ENCODE peak calls at places on chromosomes 3 and 15, in four cellular contexts. One of them, this sample, is unnamed.

GRCh38 chr3:149021830-149022229 is 30.5 kb downstream of the GYG1 start:
- DNase-seq in endothelial cell: no peak
- DNase-seq in astrocyte of the spinal cord: no peak
- DNase-seq in HCEC 1CT: no peak
- DNase-seq in this sample: no peak

GRCh38 chr15:34721802-34722795 is 32.7 kb downstream of the GJD2 start:
- DNase-seq in endothelial cell: peak; percentile 22
- DNase-seq in HCEC 1CT: peak; percentile 70
- DNase-seq in astrocyte of the spinal cord: peak; percentile 17
- DNase-seq in this sample: peak; percentile 32

GRCh38 chr3:99471353-99472323 is 166.8 kb upstream of the COL8A1 start:
- DNase-seq in HCEC 1CT: no peak
- DNase-seq in astrocyte of the spinal cord: no peak
- DNase-seq in endothelial cell: no peak
- DNase-seq in this sample: no peak

GRCh38 chr15:61049003-61049402 is 180.1 kb downstream of the RORA start:
- DNase-seq in astrocyte of the spinal cord: no peak
- DNase-seq in endothelial cell: no peak
- DNase-seq in HCEC 1CT: no peak
- DNase-seq in this sample: no peak

GRCh38 chr3:112500621-112501020 is 1.3 kb upstream of the BTLA start:
- DNase-seq in endothelial cell: no peak
- DNase-seq in HCEC 1CT: no peak
- DNase-seq in astrocyte of the spinal cord: no peak
- DNase-seq in this sample: no peak

GRCh38 chr3:70930066-70930465 is 617.6 kb upstream of the MDFIC2 start:
- DNase-seq in astrocyte of the spinal cord: no peak
- DNase-seq in endothelial cell: no peak
- DNase-seq in HCEC 1CT: no peak
- DNase-seq in this sample: no peak

GRCh38 chr3:12752803-12753202 is 6.3 kb downstream of the TMEM40 start:
- DNase-seq in astrocyte of the spinal cord: no peak
- DNase-seq in endothelial cell: no peak
- DNase-seq in HCEC 1CT: peak; percentile 6
- DNase-seq in this sample: no peak

GRCh38 chr15:33985287-33985686 is 17.0 kb downstream of the CHRM5 start:
- DNase-seq in endothelial cell: no peak
- DNase-seq in HCEC 1CT: peak; percentile 42
- DNase-seq in astrocyte of the spinal cord: peak; percentile 93
- DNase-seq in this sample: peak; percentile 74

GRCh38 chr15:98855815-98856539 is 151.6 kb downstream of the PGPEP1L start:
- DNase-seq in endothelial cell: no peak
- DNase-seq in astrocyte of the spinal cord: no peak
- DNase-seq in HCEC 1CT: no peak
- DNase-seq in this sample: no peak

GRCh38 chr15:66089049-66089448 is 164.5 kb downstream of the MEGF11 start:
- DNase-seq in endothelial cell: no peak
- DNase-seq in astrocyte of the spinal cord: no peak
- DNase-seq in HCEC 1CT: no peak
- DNase-seq in this sample: no peak

GRCh38 chr3:53153914-53154434 is 7.0 kb upstream of the PRKCD start:
- DNase-seq in HCEC 1CT: no peak
- DNase-seq in astrocyte of the spinal cord: no peak
- DNase-seq in endothelial cell: no peak
- DNase-seq in this sample: no peak

GRCh38 chr3:52526151-52526561 is 7.5 kb downstream of the NT5DC2 start:
- DNase-seq in endothelial cell: no peak
- DNase-seq in astrocyte of the spinal cord: no peak
- DNase-seq in HCEC 1CT: no peak
- DNase-seq in this sample: no peak

GRCh38 chr3:153293222-153293621 is 131.2 kb downstream of the RAP2B start:
- DNase-seq in astrocyte of the spinal cord: peak; percentile 54
- DNase-seq in HCEC 1CT: peak; percentile 54
- DNase-seq in endothelial cell: no peak
- DNase-seq in this sample: peak; percentile 34

GRCh38 chr3:168223085-168223484 is 127.4 kb upstream of the GOLIM4 start:
- DNase-seq in HCEC 1CT: no peak
- DNase-seq in astrocyte of the spinal cord: no peak
- DNase-seq in endothelial cell: no peak
- DNase-seq in this sample: no peak

GRCh38 chr15:69067296-69067695 is 52.8 kb downstream of the NOX5 start:
- DNase-seq in endothelial cell: no peak
- DNase-seq in HCEC 1CT: no peak
- DNase-seq in astrocyte of the spinal cord: no peak
- DNase-seq in this sample: no peak

GRCh38 chr3:54533856-54534255 is 394.0 kb downstream of the LRTM1 start:
- DNase-seq in astrocyte of the spinal cord: no peak
- DNase-seq in HCEC 1CT: no peak
- DNase-seq in endothelial cell: no peak
- DNase-seq in this sample: no peak

GRCh38 chr3:15557511-15557946 is 36.0 kb upstream of the COLQ start:
- DNase-seq in endothelial cell: peak; percentile 60
- DNase-seq in astrocyte of the spinal cord: peak; percentile 88
- DNase-seq in HCEC 1CT: peak; percentile 65
- DNase-seq in this sample: peak; percentile 83

GRCh38 chr3:185549111-185549510 is 3.3 kb downstream of the LIPH start:
- DNase-seq in astrocyte of the spinal cord: peak; percentile 94
- DNase-seq in endothelial cell: no peak
- DNase-seq in HCEC 1CT: peak; percentile 93
- DNase-seq in this sample: peak; percentile 24

GRCh38 chr3:11568503-11569155 is 75.1 kb downstream of the VGLL4 start:
- DNase-seq in astrocyte of the spinal cord: peak; percentile 95
- DNase-seq in HCEC 1CT: peak; percentile 86
- DNase-seq in endothelial cell: no peak
- DNase-seq in this sample: peak; percentile 97

GRCh38 chr3:158104346-158105020 is 1.7 kb downstream of the SHOX2 start:
- DNase-seq in endothelial cell: no peak
- DNase-seq in HCEC 1CT: no peak
- DNase-seq in astrocyte of the spinal cord: no peak
- DNase-seq in this sample: peak; percentile 28

GRCh38 chr3:134628884-134629283 is 21.9 kb downstream of the KY start:
- DNase-seq in endothelial cell: no peak
- DNase-seq in HCEC 1CT: no peak
- DNase-seq in astrocyte of the spinal cord: no peak
- DNase-seq in this sample: no peak

GRCh38 chr3:193783166-193783896 is 190.3 kb downstream of the OPA1 start:
- DNase-seq in endothelial cell: no peak
- DNase-seq in HCEC 1CT: no peak
- DNase-seq in astrocyte of the spinal cord: no peak
- DNase-seq in this sample: peak; percentile 63

GRCh38 chr3:48186993-48187578 is 1.1 kb downstream of the CDC25A start:
- DNase-seq in HCEC 1CT: peak; percentile 9
- DNase-seq in astrocyte of the spinal cord: peak; percentile 15
- DNase-seq in endothelial cell: no peak
- DNase-seq in this sample: peak; percentile 44

GRCh38 chr15:22887157-22887951 is 48.9 kb downstream of the NIPA2 start:
- DNase-seq in endothelial cell: no peak
- DNase-seq in astrocyte of the spinal cord: peak; percentile 67
- DNase-seq in HCEC 1CT: peak; percentile 81
- DNase-seq in this sample: peak; percentile 94

GRCh38 chr3:194029846-194030245 is 106.1 kb upstream of the HES1 start:
- DNase-seq in endothelial cell: no peak
- DNase-seq in HCEC 1CT: no peak
- DNase-seq in astrocyte of the spinal cord: no peak
- DNase-seq in this sample: no peak

GRCh38 chr15:57403532-57403931 is 27.2 kb downstream of the CGNL1 start:
- DNase-seq in HCEC 1CT: no peak
- DNase-seq in astrocyte of the spinal cord: peak; percentile 27
- DNase-seq in endothelial cell: no peak
- DNase-seq in this sample: no peak

GRCh38 chr3:52596658-52597265 is 60.4 kb downstream of the UQCC5 start:
- DNase-seq in astrocyte of the spinal cord: no peak
- DNase-seq in HCEC 1CT: no peak
- DNase-seq in endothelial cell: no peak
- DNase-seq in this sample: no peak

GRCh38 chr15:34342737-34343575 is at the start of the genes NOP10 and NUTM1:
- DNase-seq in HCEC 1CT: peak; percentile 88
- DNase-seq in endothelial cell: peak; percentile 95
- DNase-seq in astrocyte of the spinal cord: peak; percentile 93
- DNase-seq in this sample: peak; percentile 93

GRCh38 chr3:13301295-13301987 is 118.7 kb downstream of the NUP210 start:
- DNase-seq in HCEC 1CT: no peak
- DNase-seq in astrocyte of the spinal cord: peak; percentile 77
- DNase-seq in endothelial cell: no peak
- DNase-seq in this sample: peak; percentile 75

GRCh38 chr3:172223870-172224269 is 184.5 kb downstream of the FNDC3B start:
- DNase-seq in astrocyte of the spinal cord: no peak
- DNase-seq in endothelial cell: no peak
- DNase-seq in HCEC 1CT: peak; percentile 24
- DNase-seq in this sample: peak; percentile 51

GRCh38 chr3:5226783-5227182 is 39.3 kb downstream of the EDEM1 start:
- DNase-seq in astrocyte of the spinal cord: peak; percentile 43
- DNase-seq in endothelial cell: no peak
- DNase-seq in HCEC 1CT: peak; percentile 26
- DNase-seq in this sample: peak; percentile 41